ENCODE peak calls at places on chromosome 2, in seven cellular contexts. L is ovary; V is stimulated activated CD8-positive, alpha-beta memory T cell treated with anti-CD3 and anti-CD28 coated beads, Interleukin-15, amount 100 ng/mL, for 48 hours; M is activated CD8-positive, alpha-beta T cell treated with anti-CD3 and anti-CD28 coated beads for 36 hours; Z is CD4-positive, alpha-beta T cell; Y is omental fat pad; T is activated naive CD8-positive, alpha-beta T cell treated with anti-CD3 and anti-CD28 coated beads for 36 hours. S is an unnamed sample.

GRCh38 chr2:156325671-156326385 is 6.7 kb downstream of the NR4A2 start:
- DNase-seq in L (no peak), V (no peak), M (no peak), Z (no peak), Y (no peak), T (no peak), S (no peak)

GRCh38 chr2:229610871-229611270 is 103.5 kb downstream of the DNER start:
- DNase-seq in L (no peak), V (no peak), M (no peak), Z (no peak), Y (no peak), T (no peak), S (no peak)

GRCh38 chr2:40243581-40243980 is 208.3 kb downstream of the SLC8A1 start:
- DNase-seq in L (no peak), V (no peak), M (no peak), Z (no peak), Y (no peak), T (no peak), S (no peak)

GRCh38 chr2:240630771-240631560 is 5.7 kb downstream of the GPR35 start:
- DNase-seq in L (peak; percentile 23), V (no peak), M (no peak), Z (no peak), Y (no peak), T (no peak), S (no peak)

GRCh38 chr2:207163053-207163814 is 2.5 kb downstream of the KLF7 start:
- DNase-seq in L (no peak), V (no peak), M (peak; percentile 21), Z (peak; percentile 31), Y (no peak), T (no peak), S (peak; percentile 65)

GRCh38 chr2:224436634-224437033 is 34.7 kb upstream of the FAM124B start:
- DNase-seq in L (no peak), V (no peak), M (no peak), Z (no peak), Y (no peak), T (no peak), S (no peak)

GRCh38 chr2:131062066-131062465 is 31.2 kb downstream of the FAM168B start:
- DNase-seq in L (no peak), V (no peak), M (no peak), Z (no peak), Y (no peak), T (no peak), S (no peak)

GRCh38 chr2:76867854-76868253 is 654.3 kb downstream of the LRRTM4 start:
- DNase-seq in L (no peak), V (no peak), M (no peak), Z (no peak), Y (no peak), T (no peak), S (no peak)

GRCh38 chr2:122980672-122981071 is 1044.4 kb upstream of the CNTNAP5 start:
- DNase-seq in L (no peak), V (no peak), M (no peak), Z (no peak), Y (no peak), T (no peak), S (no peak)

GRCh38 chr2:53970095-53970897 is 497 bp downstream of the PSME4 start:
- DNase-seq in L (no peak), V (no peak), M (peak; percentile 37), Z (no peak), Y (no peak), T (peak; percentile 34), S (peak; percentile 46)

GRCh38 chr2:60104514-60105501 is 448.6 kb downstream of the BCL11A start:
- DNase-seq in L (no peak), V (no peak), M (peak; percentile 25), Z (no peak), Y (no peak), T (no peak), S (no peak)

GRCh38 chr2:85886585-85886984 is 2.2 kb downstream of the ST3GAL5 start:
- DNase-seq in L (peak; percentile 69), V (peak; percentile 49), M (peak; percentile 86), Z (peak; percentile 58), Y (no peak), T (peak; percentile 67), S (peak; percentile 80)

GRCh38 chr2:137842952-137843351 is 121.3 kb upstream of the HNMT start:
- DNase-seq in L (no peak), V (no peak), M (no peak), Z (no peak), Y (no peak), T (no peak), S (no peak)

GRCh38 chr2:151576080-151576479 is 158.2 kb downstream of the NEB start:
- DNase-seq in L (no peak), V (no peak), M (no peak), Z (no peak), Y (no peak), T (no peak), S (no peak)

GRCh38 chr2:15580451-15580850 is 11.2 kb upstream of the DDX1 start:
- DNase-seq in L (no peak), V (no peak), M (no peak), Z (no peak), Y (no peak), T (no peak), S (no peak)

GRCh38 chr2:9205481-9205880 is 1.1 kb upstream of the ASAP2 start:
- DNase-seq in L (no peak), V (no peak), M (no peak), Z (no peak), Y (no peak), T (no peak), S (no peak)

GRCh38 chr2:72889991-72890390 is 2.8 kb downstream of the SPR start:
- DNase-seq in L (no peak), V (no peak), M (no peak), Z (no peak), Y (no peak), T (no peak), S (no peak)

GRCh38 chr2:176157499-176158305 is 595 bp downstream of the HOXD3 start:
- DNase-seq in L (no peak), V (no peak), M (peak; percentile 29), Z (no peak), Y (no peak), T (no peak), S (peak; percentile 79)

GRCh38 chr2:233165895-233166661 is 85.4 kb upstream of the ATG16L1 start:
- DNase-seq in L (no peak), V (peak; percentile 20), M (peak; percentile 51), Z (peak; percentile 11), Y (no peak), T (no peak), S (peak; percentile 59)

GRCh38 chr2:207143474-207144190 is 22.1 kb downstream of the KLF7 start:
- DNase-seq in L (peak; percentile 88), V (no peak), M (peak; percentile 66), Z (peak; percentile 59), Y (no peak), T (peak; percentile 46), S (peak; percentile 84)

GRCh38 chr2:135202751-135203150 is 150.7 kb downstream of the RAB3GAP1 start:
- DNase-seq in L (no peak), V (no peak), M (no peak), Z (no peak), Y (no peak), T (no peak), S (no peak)

GRCh38 chr2:151261977-151262291 is 271 bp upstream of the RBM43 start:
- DNase-seq in L (no peak), V (no peak), M (no peak), Z (no peak), Y (no peak), T (no peak), S (no peak)

GRCh38 chr2:173589604-173590277 is 235.1 kb downstream of the CDCA7 start:
- DNase-seq in L (no peak), V (no peak), M (no peak), Z (no peak), Y (no peak), T (no peak), S (no peak)

GRCh38 chr2:48512071-48512470 is 17.9 kb upstream of the STON1 start:
- DNase-seq in L (no peak), V (no peak), M (no peak), Z (no peak), Y (no peak), T (no peak), S (no peak)

GRCh38 chr2:100018794-100019193 is 123.6 kb downstream of the AFF3 start:
- DNase-seq in L (no peak), V (no peak), M (no peak), Z (no peak), Y (no peak), T (no peak), S (no peak)

GRCh38 chr2:165008916-165009315 is 53.6 kb upstream of the SLC38A11 start:
- DNase-seq in L (no peak), V (no peak), M (no peak), Z (no peak), Y (no peak), T (no peak), S (no peak)

GRCh38 chr2:65232636-65233035 is 5.0 kb downstream of the ACTR2 start:
- DNase-seq in L (no peak), V (no peak), M (no peak), Z (no peak), Y (no peak), T (no peak), S (no peak)

GRCh38 chr2:8525582-8526402 is 156.1 kb upstream of the ID2 start:
- DNase-seq in L (peak; percentile 62), V (no peak), M (no peak), Z (no peak), Y (no peak), T (no peak), S (peak; percentile 91)

GRCh38 chr2:218476676-218477075 is 57.8 kb downstream of the VIL1 start:
- DNase-seq in L (no peak), V (no peak), M (no peak), Z (no peak), Y (peak; percentile 32), T (no peak), S (no peak)

S was measured in lower leg skin.